ENCODE peak calls at places on chromosomes 2 and 18, in nine cellular contexts. L, Z, X, D, W, R, A, V and O are unnamed samples.

GRCh38 chr18:45777393-45777792 is 48.1 kb upstream of the SIGLEC15 start:
- DNase-seq in L (no peak), Z (peak; percentile 96), X (no peak), D (no peak), W (no peak), R (peak; percentile 68), A (no peak), V (no peak), O (no peak)

GRCh38 chr18:23828426-23828825 is 139.2 kb downstream of the LAMA3 start:
- DNase-seq in L (no peak), Z (peak; percentile 68), X (no peak), D (no peak), W (no peak), R (peak; percentile 88), A (no peak), V (peak; percentile 15), O (no peak)

GRCh38 chr2:112867701-112868631 is 31.4 kb upstream of the IL1B start:
- DNase-seq in L (no peak), Z (no peak), X (no peak), D (peak; percentile 64), W (no peak), R (no peak), A (no peak), V (no peak), O (no peak)

GRCh38 chr2:143371616-143372015 is 242.4 kb downstream of the ARHGAP15 start:
- DNase-seq in L (no peak), Z (peak; percentile 12), X (no peak), D (no peak), W (no peak), R (no peak), A (no peak), V (no peak), O (no peak)

GRCh38 chr18:65607161-65607560 is 143.7 kb upstream of the CDH7 start:
- DNase-seq in L (peak; percentile 66), Z (no peak), X (no peak), D (no peak), W (no peak), R (no peak), A (no peak), V (peak; percentile 50), O (no peak)

GRCh38 chr2:167785606-167786005 is 461.8 kb downstream of the STK39 start:
- DNase-seq in L (no peak), Z (no peak), X (peak; percentile 19), D (no peak), W (no peak), R (no peak), A (no peak), V (no peak), O (no peak)

GRCh38 chr2:101793277-101793969 is 95.9 kb downstream of the MAP4K4 start:
- DNase-seq in L (peak; percentile 88), Z (no peak), X (peak; percentile 76), D (no peak), W (no peak), R (no peak), A (no peak), V (no peak), O (no peak)

GRCh38 chr2:70181363-70181956 is 9.4 kb downstream of the C2orf42 start:
- DNase-seq in L (no peak), Z (no peak), X (no peak), D (no peak), W (no peak), R (no peak), A (no peak), V (no peak), O (no peak)

GRCh38 chr18:79517322-79517721 is 121.6 kb downstream of the NFATC1 start:
- DNase-seq in L (peak; percentile 52), Z (no peak), X (no peak), D (peak; percentile 17), W (no peak), R (no peak), A (no peak), V (no peak), O (peak; percentile 79)

GRCh38 chr2:238947243-238947760 is 99.4 kb downstream of the TWIST2 start:
- DNase-seq in L (peak; percentile 38), Z (no peak), X (no peak), D (no peak), W (no peak), R (no peak), A (no peak), V (no peak), O (no peak)

GRCh38 chr2:1685078-1685956 is 59.0 kb downstream of the PXDN start:
- DNase-seq in L (peak; percentile 49), Z (no peak), X (no peak), D (no peak), W (peak; percentile 37), R (no peak), A (no peak), V (no peak), O (no peak)

GRCh38 chr18:12702221-12703095 is at the start of the genes CEP76 and PSMG2:
- DNase-seq in L (peak; percentile 93), Z (peak; percentile 84), X (peak; percentile 95), D (peak; percentile 86), W (peak; percentile 94), R (peak; percentile 94), A (peak; percentile 62), V (peak; percentile 93), O (peak; percentile 93)

GRCh38 chr2:86453838-86454237 is 12.7 kb downstream of the KDM3A start:
- DNase-seq in L (no peak), Z (peak; percentile 57), X (no peak), D (peak; percentile 78), W (no peak), R (no peak), A (no peak), V (peak; percentile 34), O (no peak)

GRCh38 chr2:28433935-28434599 is 41.4 kb downstream of the FOSL2 start:
- DNase-seq in L (no peak), Z (no peak), X (no peak), D (no peak), W (no peak), R (no peak), A (no peak), V (no peak), O (no peak)

GRCh38 chr2:29591600-29591999 is 329.8 kb downstream of the ALK start:
- DNase-seq in L (no peak), Z (no peak), X (no peak), D (no peak), W (no peak), R (no peak), A (no peak), V (no peak), O (no peak)

GRCh38 chr18:75799449-75800330 is 372.2 kb upstream of the SMIM21 start:
- DNase-seq in L (no peak), Z (no peak), X (no peak), D (no peak), W (no peak), R (peak; percentile 79), A (no peak), V (no peak), O (no peak)

GRCh38 chr2:53600835-53601234 is 166.8 kb upstream of the CHAC2 start:
- DNase-seq in L (no peak), Z (no peak), X (no peak), D (no peak), W (no peak), R (no peak), A (no peak), V (no peak), O (no peak)

GRCh38 chr2:167264380-167264779 is 376.1 kb downstream of the XIRP2 start:
- DNase-seq in L (peak; percentile 68), Z (no peak), X (peak; percentile 35), D (peak; percentile 23), W (no peak), R (peak; percentile 29), A (no peak), V (peak; percentile 49), O (peak; percentile 12)

GRCh38 chr2:239319261-239319661 is 81.6 kb downstream of the HDAC4 start:
- DNase-seq in L (peak; percentile 44), Z (peak; percentile 18), X (no peak), D (peak; percentile 51), W (peak; percentile 56), R (no peak), A (no peak), V (peak; percentile 18), O (no peak)

GRCh38 chr2:105929506-105929905 is 184.8 kb downstream of the NCK2 start:
- DNase-seq in L (peak; percentile 5), Z (no peak), X (no peak), D (no peak), W (no peak), R (no peak), A (no peak), V (no peak), O (no peak)

GRCh38 chr2:36246320-36246990 is 109.1 kb upstream of the CRIM1 start:
- DNase-seq in L (no peak), Z (no peak), X (no peak), D (no peak), W (no peak), R (peak; percentile 7), A (no peak), V (no peak), O (no peak)
- H3K4me3 ChIP-seq in L (no peak overlapping the region), Z (no peak overlapping the region), X (no peak overlapping the region), D (no peak overlapping the region), W (no peak overlapping the region), R (no peak overlapping the region), A (no peak overlapping the region), V (no peak overlapping the region), O (no peak overlapping the region)

GRCh38 chr2:199677881-199678280 is 173.1 kb downstream of the FTCDNL1 start:
- DNase-seq in L (no peak), Z (no peak), X (no peak), D (no peak), W (no peak), R (no peak), A (no peak), V (no peak), O (no peak)
- H3K27me3 ChIP-seq in L (no peaks in the 10 kb centered on the region), Z (no peaks in the 10 kb centered on the region), X (no peaks in the 10 kb centered on the region), D (no peaks in the 10 kb centered on the region), W (no peaks in the 10 kb centered on the region), R (no peaks in the 10 kb centered on the region), A (no peaks in the 10 kb centered on the region), V (no peaks in the 10 kb centered on the region), O (no peaks in the 10 kb centered on the region)

DNA sequence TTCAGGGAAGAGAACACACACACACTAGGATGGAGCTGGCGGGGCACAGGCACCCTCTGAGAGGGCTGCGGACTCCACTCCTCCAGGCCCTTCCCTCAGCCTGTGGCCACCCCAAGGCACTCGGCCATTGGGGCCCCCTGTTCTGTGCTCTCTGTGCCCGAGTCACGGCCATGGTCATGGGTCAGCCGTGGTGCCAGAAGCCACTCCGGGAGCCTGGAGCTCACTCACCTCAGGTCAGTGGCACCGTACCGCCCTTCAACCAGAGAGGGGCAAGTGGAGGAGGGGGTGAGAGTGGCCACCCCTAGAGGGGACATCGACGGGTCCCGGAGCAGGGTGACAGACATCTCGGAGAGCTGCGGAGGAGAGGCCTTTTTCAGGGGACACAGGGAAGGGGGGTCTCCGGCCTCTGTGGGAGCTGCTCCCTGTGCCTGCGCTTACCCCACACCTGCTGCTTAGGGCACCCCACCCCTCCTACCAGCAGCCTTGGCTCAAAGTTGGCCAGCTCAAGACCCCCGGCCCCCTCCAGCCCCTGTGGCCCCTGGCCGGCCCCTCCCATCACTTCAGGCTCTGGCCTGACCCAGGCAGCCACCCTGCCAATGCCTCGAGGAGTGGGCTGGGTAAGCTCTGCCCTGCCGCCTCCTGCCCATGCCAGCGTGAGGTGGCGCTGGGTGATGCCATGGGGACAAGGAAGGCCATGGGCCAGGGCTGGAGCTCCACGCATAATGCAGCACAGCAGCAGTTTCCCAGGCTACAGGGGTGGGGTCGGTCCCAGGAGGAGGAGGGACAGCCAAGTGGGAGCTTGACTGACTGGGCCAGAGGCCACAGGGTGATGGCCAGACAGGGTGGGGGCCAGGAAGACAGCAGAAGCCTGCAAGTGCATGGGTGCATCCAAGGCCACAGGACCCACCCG is 29.3 kb downstream of the AQP12A start:
- DNase-seq in L (no peak), Z (no peak), X (no peak), D (no peak), W (no peak), R (no peak), A (no peak), V (no peak), O (no peak)
- H3K36me3 ChIP-seq in L (no peaks in the 10 kb centered on the region), Z (no peaks in the 10 kb centered on the region), X (no peaks in the 10 kb centered on the region), D (no peaks in the 10 kb centered on the region), W (no peaks in the 10 kb centered on the region), R (no peaks in the 10 kb centered on the region), A (no peaks in the 10 kb centered on the region), V (peaks cover 53% of the 10 kb centered on the region), O (peaks cover 39% of the 10 kb centered on the region)

GRCh38 chr2:210502997-210503621 is 26.6 kb upstream of the LANCL1 start:
- DNase-seq in L (peak; percentile 72), Z (peak; percentile 49), X (peak; percentile 57), D (peak; percentile 61), W (no peak), R (peak; percentile 48), A (no peak), V (peak; percentile 72), O (peak; percentile 28)
- H3K4me3 ChIP-seq in L (no peak overlapping the region), Z (no peak overlapping the region), X (no peak overlapping the region), D (no peak overlapping the region), W (peak overlapping the region; percentile 40), R (no peak overlapping the region), A (peak overlapping the region; percentile 24), V (no peak overlapping the region), O (no peak overlapping the region)